ENCODE peak calls at places on chromosomes 12 and 14, in nine cellular contexts. One of them, this sample, is unnamed. For H3K36me3 and H3K4me1, the result is how much of the 10 kb centered on the place peaks cover.

GRCh38 chr12:58765653-58766554 is 154.4 kb downstream of the LRIG3 start:
- DNase-seq in uterus: no peak
- DNase-seq in right lobe of liver: peak
- DNase-seq in IMR-90: peak
- DNase-seq in tibial artery: no peak
- DNase-seq in CD8-positive, alpha-beta T cell: no peak
- DNase-seq in left ventricle myocardium inferior: no peak
- DNase-seq in CD4-positive, alpha-beta memory T cell: no peak
- DNase-seq in transverse colon: no peak
- DNase-seq in this sample: peak

GRCh38 chr14:55440385-55440784 is at the start of gene TBPL2:
- DNase-seq in CD8-positive, alpha-beta T cell: no peak
- DNase-seq in uterus: no peak
- DNase-seq in tibial artery: no peak
- DNase-seq in right lobe of liver: no peak
- DNase-seq in IMR-90: no peak
- DNase-seq in left ventricle myocardium inferior: no peak
- DNase-seq in transverse colon: no peak
- DNase-seq in CD4-positive, alpha-beta memory T cell: no peak
- DNase-seq in this sample: no peak

GRCh38 chr12:68798880-68799229 is 9.1 kb upstream of the MDM2 start:
- DNase-seq in CD4-positive, alpha-beta memory T cell: no peak
- DNase-seq in transverse colon: no peak
- DNase-seq in tibial artery: no peak
- DNase-seq in CD8-positive, alpha-beta T cell: no peak
- DNase-seq in uterus: no peak
- DNase-seq in IMR-90: no peak
- DNase-seq in left ventricle myocardium inferior: no peak
- DNase-seq in right lobe of liver: no peak
- DNase-seq in this sample: no peak

GRCh38 chr14:70827366-70828151 is 18.2 kb upstream of the MAP3K9 start:
- DNase-seq in CD8-positive, alpha-beta T cell: no peak
- DNase-seq in tibial artery: no peak
- DNase-seq in CD4-positive, alpha-beta memory T cell: no peak
- DNase-seq in transverse colon: peak
- DNase-seq in IMR-90: no peak
- DNase-seq in right lobe of liver: peak
- DNase-seq in left ventricle myocardium inferior: no peak
- DNase-seq in uterus: no peak
- DNase-seq in this sample: peak

GRCh38 chr12:20274008-20274407 is 94.3 kb upstream of the PDE3A start:
- DNase-seq in transverse colon: no peak
- DNase-seq in CD4-positive, alpha-beta memory T cell: no peak
- DNase-seq in IMR-90: no peak
- DNase-seq in uterus: no peak
- DNase-seq in CD8-positive, alpha-beta T cell: no peak
- DNase-seq in tibial artery: no peak
- DNase-seq in left ventricle myocardium inferior: peak
- DNase-seq in right lobe of liver: no peak
- DNase-seq in this sample: no peak

GRCh38 chr14:73465833-73466532 is 7.6 kb upstream of the NUMB start:
- DNase-seq in left ventricle myocardium inferior: no peak
- DNase-seq in IMR-90: peak
- DNase-seq in CD8-positive, alpha-beta T cell: no peak
- DNase-seq in tibial artery: no peak
- DNase-seq in uterus: no peak
- DNase-seq in right lobe of liver: no peak
- DNase-seq in CD4-positive, alpha-beta memory T cell: no peak
- DNase-seq in transverse colon: no peak
- DNase-seq in this sample: no peak

GRCh38 chr12:69392146-69392928 is 32.8 kb downstream of the YEATS4 start:
- DNase-seq in CD4-positive, alpha-beta memory T cell: no peak
- DNase-seq in CD8-positive, alpha-beta T cell: no peak
- DNase-seq in transverse colon: no peak
- DNase-seq in left ventricle myocardium inferior: no peak
- DNase-seq in IMR-90: peak
- DNase-seq in uterus: no peak
- DNase-seq in tibial artery: no peak
- DNase-seq in right lobe of liver: no peak
- DNase-seq in this sample: no peak

GRCh38 chr14:76007852-76008251 is 22.3 kb downstream of the IFT43 start:
- DNase-seq in CD8-positive, alpha-beta T cell: no peak
- DNase-seq in CD4-positive, alpha-beta memory T cell: no peak
- DNase-seq in transverse colon: no peak
- DNase-seq in left ventricle myocardium inferior: no peak
- DNase-seq in right lobe of liver: no peak
- DNase-seq in uterus: no peak
- DNase-seq in tibial artery: no peak
- DNase-seq in IMR-90: peak
- DNase-seq in this sample: no peak

GRCh38 chr12:2779281-2779680 is 15.5 kb upstream of the FKBP4 start:
- DNase-seq in transverse colon: peak
- DNase-seq in CD4-positive, alpha-beta memory T cell: no peak
- DNase-seq in tibial artery: no peak
- DNase-seq in right lobe of liver: no peak
- DNase-seq in left ventricle myocardium inferior: no peak
- DNase-seq in CD8-positive, alpha-beta T cell: no peak
- DNase-seq in IMR-90: no peak
- DNase-seq in uterus: no peak
- DNase-seq in this sample: no peak

GRCh38 chr14:50839696-50840095 is 8.7 kb upstream of the NIN start:
- DNase-seq in tibial artery: no peak
- DNase-seq in transverse colon: no peak
- DNase-seq in uterus: no peak
- DNase-seq in right lobe of liver: no peak
- DNase-seq in CD4-positive, alpha-beta memory T cell: no peak
- DNase-seq in IMR-90: no peak
- DNase-seq in CD8-positive, alpha-beta T cell: no peak
- DNase-seq in left ventricle myocardium inferior: no peak
- DNase-seq in this sample: no peak

GRCh38 chr12:92623386-92623785 is 79.4 kb upstream of the PLEKHG7 start:
- DNase-seq in transverse colon: no peak
- DNase-seq in uterus: no peak
- DNase-seq in CD8-positive, alpha-beta T cell: no peak
- DNase-seq in IMR-90: peak
- DNase-seq in tibial artery: no peak
- DNase-seq in CD4-positive, alpha-beta memory T cell: no peak
- DNase-seq in right lobe of liver: no peak
- DNase-seq in left ventricle myocardium inferior: no peak
- DNase-seq in this sample: no peak

GRCh38 chr12:111775205-111776193 is 8.8 kb downstream of the ALDH2 start:
- DNase-seq in CD4-positive, alpha-beta memory T cell: no peak
- DNase-seq in right lobe of liver: peak
- DNase-seq in tibial artery: peak
- DNase-seq in uterus: peak
- DNase-seq in CD8-positive, alpha-beta T cell: no peak
- DNase-seq in transverse colon: peak
- DNase-seq in IMR-90: peak
- DNase-seq in left ventricle myocardium inferior: peak
- DNase-seq in this sample: peak

GRCh38 chr12:40775681-40776080 is 83.4 kb downstream of the CNTN1 start:
- DNase-seq in uterus: no peak
- DNase-seq in right lobe of liver: no peak
- DNase-seq in IMR-90: no peak
- DNase-seq in tibial artery: no peak
- DNase-seq in CD8-positive, alpha-beta T cell: no peak
- DNase-seq in CD4-positive, alpha-beta memory T cell: no peak
- DNase-seq in transverse colon: no peak
- DNase-seq in left ventricle myocardium inferior: no peak
- DNase-seq in this sample: no peak

GRCh38 chr12:53486730-53487487 is 12.3 kb downstream of the MAP3K12 start:
- DNase-seq in uterus: peak
- DNase-seq in transverse colon: no peak
- DNase-seq in tibial artery: no peak
- DNase-seq in CD8-positive, alpha-beta T cell: no peak
- DNase-seq in left ventricle myocardium inferior: no peak
- DNase-seq in right lobe of liver: no peak
- DNase-seq in IMR-90: no peak
- DNase-seq in CD4-positive, alpha-beta memory T cell: no peak
- DNase-seq in this sample: no peak

GRCh38 chr12:6281081-6281809 is 29.2 kb upstream of the PLEKHG6 start:
- DNase-seq in transverse colon: no peak
- DNase-seq in CD8-positive, alpha-beta T cell: no peak
- DNase-seq in right lobe of liver: no peak
- DNase-seq in CD4-positive, alpha-beta memory T cell: no peak
- DNase-seq in IMR-90: peak
- DNase-seq in left ventricle myocardium inferior: no peak
- DNase-seq in tibial artery: peak
- DNase-seq in uterus: no peak
- DNase-seq in this sample: no peak

GRCh38 chr12:4587108-4587507 is 25.1 kb downstream of the DYRK4 start:
- DNase-seq in left ventricle myocardium inferior: no peak
- DNase-seq in right lobe of liver: no peak
- DNase-seq in IMR-90: no peak
- DNase-seq in transverse colon: no peak
- DNase-seq in CD8-positive, alpha-beta T cell: no peak
- DNase-seq in uterus: no peak
- DNase-seq in CD4-positive, alpha-beta memory T cell: no peak
- DNase-seq in tibial artery: no peak
- DNase-seq in this sample: no peak

GRCh38 chr12:124608451-124608870 is 41.0 kb upstream of the NCOR2 start:
- DNase-seq in left ventricle myocardium inferior: no peak
- DNase-seq in uterus: no peak
- DNase-seq in CD8-positive, alpha-beta T cell: no peak
- DNase-seq in right lobe of liver: no peak
- DNase-seq in transverse colon: peak
- DNase-seq in CD4-positive, alpha-beta memory T cell: no peak
- DNase-seq in tibial artery: no peak
- DNase-seq in IMR-90: no peak
- DNase-seq in this sample: peak

GRCh38 chr12:9065607-9065856 is 50.2 kb downstream of the A2M start:
- DNase-seq in tibial artery: no peak
- DNase-seq in left ventricle myocardium inferior: no peak
- DNase-seq in right lobe of liver: no peak
- DNase-seq in IMR-90: no peak
- DNase-seq in transverse colon: no peak
- DNase-seq in CD8-positive, alpha-beta T cell: no peak
- DNase-seq in uterus: no peak
- DNase-seq in CD4-positive, alpha-beta memory T cell: no peak
- DNase-seq in this sample: no peak
- H3K27ac ChIP-seq in tibial artery: peak
- H3K27ac ChIP-seq in left ventricle myocardium inferior: peak
- H3K27ac ChIP-seq in right lobe of liver: peak
- H3K27ac ChIP-seq in IMR-90: no peak
- H3K27ac ChIP-seq in transverse colon: peak
- H3K27ac ChIP-seq in CD8-positive, alpha-beta T cell: no peak
- H3K27ac ChIP-seq in uterus: peak
- H3K27ac ChIP-seq in CD4-positive, alpha-beta memory T cell: no peak
- H3K27ac ChIP-seq in this sample: peak

DNA sequence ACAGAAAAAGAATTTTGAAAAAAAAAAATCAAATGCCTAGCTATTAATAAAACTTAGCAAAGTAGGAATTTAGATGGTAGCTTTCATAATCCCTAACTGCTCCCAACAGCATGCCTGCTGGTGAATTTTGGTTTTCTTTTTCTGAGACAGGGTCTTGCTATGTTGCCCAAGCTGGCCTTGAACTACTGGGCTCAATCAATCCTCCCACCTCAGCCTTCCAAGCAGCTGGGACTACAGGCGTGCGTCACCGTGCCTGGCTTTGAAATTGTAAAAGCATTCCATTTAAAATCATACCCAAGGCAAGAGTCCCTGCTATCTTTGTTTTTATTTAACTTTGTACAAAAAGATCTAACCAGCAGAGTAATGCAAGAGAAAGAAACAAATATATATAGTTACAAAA is 20.7 kb downstream of the FBXO21 start:
- DNase-seq in uterus: no peak
- DNase-seq in tibial artery: no peak
- DNase-seq in right lobe of liver: no peak
- DNase-seq in CD8-positive, alpha-beta T cell: no peak
- DNase-seq in IMR-90: no peak
- DNase-seq in CD4-positive, alpha-beta memory T cell: no peak
- DNase-seq in left ventricle myocardium inferior: no peak
- DNase-seq in transverse colon: no peak
- DNase-seq in this sample: no peak
- H3K36me3 ChIP-seq in uterus: under half
- H3K36me3 ChIP-seq in tibial artery: half or more
- H3K36me3 ChIP-seq in right lobe of liver: under half
- H3K36me3 ChIP-seq in CD8-positive, alpha-beta T cell: half or more
- H3K36me3 ChIP-seq in IMR-90: half or more
- H3K36me3 ChIP-seq in CD4-positive, alpha-beta memory T cell: half or more
- H3K36me3 ChIP-seq in left ventricle myocardium inferior: half or more
- H3K36me3 ChIP-seq in transverse colon: half or more
- H3K36me3 ChIP-seq in this sample: under half

GRCh38 chr14:22561366-22561660 is 27.7 kb downstream of the DAD1 start:
- DNase-seq in tibial artery: no peak
- DNase-seq in IMR-90: no peak
- DNase-seq in transverse colon: no peak
- DNase-seq in CD4-positive, alpha-beta memory T cell: no peak
- DNase-seq in uterus: no peak
- DNase-seq in right lobe of liver: no peak
- DNase-seq in CD8-positive, alpha-beta T cell: no peak
- DNase-seq in left ventricle myocardium inferior: no peak
- DNase-seq in this sample: no peak
- H3K4me1 ChIP-seq in tibial artery: under half
- H3K4me1 ChIP-seq in IMR-90: under half
- H3K4me1 ChIP-seq in transverse colon: under half
- H3K4me1 ChIP-seq in CD4-positive, alpha-beta memory T cell: half or more
- H3K4me1 ChIP-seq in uterus: under half
- H3K4me1 ChIP-seq in right lobe of liver: under half
- H3K4me1 ChIP-seq in CD8-positive, alpha-beta T cell: half or more
- H3K4me1 ChIP-seq in left ventricle myocardium inferior: half or more
- H3K4me1 ChIP-seq in this sample: under half

GRCh38 chr14:69224946-69225345 is 33.6 kb downstream of the EXD2 start:
- DNase-seq in tibial artery: no peak
- DNase-seq in uterus: no peak
- DNase-seq in transverse colon: no peak
- DNase-seq in right lobe of liver: no peak
- DNase-seq in left ventricle myocardium inferior: no peak
- DNase-seq in CD4-positive, alpha-beta memory T cell: no peak
- DNase-seq in IMR-90: no peak
- DNase-seq in CD8-positive, alpha-beta T cell: no peak
- DNase-seq in this sample: no peak

GRCh38 chr14:69226736-69227135 is 33.2 kb upstream of the GALNT16 start:
- DNase-seq in CD8-positive, alpha-beta T cell: no peak
- DNase-seq in right lobe of liver: no peak
- DNase-seq in transverse colon: no peak
- DNase-seq in uterus: no peak
- DNase-seq in IMR-90: no peak
- DNase-seq in left ventricle myocardium inferior: no peak
- DNase-seq in tibial artery: no peak
- DNase-seq in CD4-positive, alpha-beta memory T cell: no peak
- DNase-seq in this sample: no peak

GRCh38 chr14:69231486-69231885 is 28.5 kb upstream of the GALNT16 start:
- DNase-seq in left ventricle myocardium inferior: no peak
- DNase-seq in uterus: no peak
- DNase-seq in CD4-positive, alpha-beta memory T cell: no peak
- DNase-seq in CD8-positive, alpha-beta T cell: no peak
- DNase-seq in tibial artery: no peak
- DNase-seq in transverse colon: no peak
- DNase-seq in right lobe of liver: no peak
- DNase-seq in IMR-90: no peak
- DNase-seq in this sample: peak

DNA sequence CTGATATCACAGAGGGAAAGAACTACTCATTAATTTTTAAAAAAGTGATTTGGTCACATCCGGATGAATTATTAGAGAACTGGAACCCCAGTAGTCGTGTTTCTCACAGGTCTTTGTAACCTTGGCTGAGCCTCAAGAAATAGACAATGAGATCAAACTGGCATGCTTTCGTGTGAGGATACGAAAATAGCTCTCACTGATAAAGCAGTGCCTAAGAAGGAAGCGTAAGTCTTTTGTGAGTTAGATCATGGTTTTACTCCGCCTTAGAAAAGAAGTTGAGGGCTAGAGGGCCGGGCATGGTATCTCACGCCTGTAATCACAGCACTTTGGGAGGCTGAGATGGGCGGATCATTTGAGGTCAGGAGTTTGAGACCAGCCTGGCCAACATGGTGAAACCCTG is 33.8 kb upstream of the GALNT16 start:
- DNase-seq in uterus: no peak
- DNase-seq in tibial artery: no peak
- DNase-seq in transverse colon: no peak
- DNase-seq in CD4-positive, alpha-beta memory T cell: no peak
- DNase-seq in CD8-positive, alpha-beta T cell: no peak
- DNase-seq in IMR-90: no peak
- DNase-seq in right lobe of liver: no peak
- DNase-seq in left ventricle myocardium inferior: no peak
- DNase-seq in this sample: no peak
- H3K27ac ChIP-seq in uterus: peak
- H3K27ac ChIP-seq in tibial artery: no peak
- H3K27ac ChIP-seq in transverse colon: no peak
- H3K27ac ChIP-seq in CD4-positive, alpha-beta memory T cell: no peak
- H3K27ac ChIP-seq in CD8-positive, alpha-beta T cell: no peak
- H3K27ac ChIP-seq in IMR-90: no peak
- H3K27ac ChIP-seq in right lobe of liver: no peak
- H3K27ac ChIP-seq in left ventricle myocardium inferior: peak
- H3K27ac ChIP-seq in this sample: no peak